ENCODE peak calls at places on chromosomes 11 and 22, in eight cellular contexts. One of them, this sample, is unnamed. For H3K4me1, the result is how much of the 10 kb centered on the place peaks cover.

GRCh38 chr22:42977574-42977973 is 37.4 kb downstream of the PACSIN2 start:
- DNase-seq in IMR-90: no peak
- DNase-seq in MM.1S: no peak
- DNase-seq in astrocyte: no peak
- DNase-seq in lung: no peak
- DNase-seq in H1: no peak
- DNase-seq in ovary: no peak
- DNase-seq in hepatocyte: no peak
- DNase-seq in this sample: no peak

GRCh38 chr22:22933100-22933806 is 45.6 kb downstream of the IGLL5 start:
- DNase-seq in IMR-90: no peak
- DNase-seq in MM.1S: no peak
- DNase-seq in astrocyte: no peak
- DNase-seq in lung: no peak
- DNase-seq in H1: no peak
- DNase-seq in ovary: no peak
- DNase-seq in hepatocyte: no peak
- DNase-seq in this sample: no peak

GRCh38 chr11:9313648-9314290 is 624 bp downstream of the TMEM41B start:
- DNase-seq in IMR-90: peak
- DNase-seq in MM.1S: peak
- DNase-seq in astrocyte: peak
- DNase-seq in lung: no peak
- DNase-seq in H1: no peak
- DNase-seq in ovary: no peak
- DNase-seq in hepatocyte: peak
- DNase-seq in this sample: no peak

GRCh38 chr11:1503708-1504104 is 17.1 kb upstream of the MOB2 start:
- DNase-seq in IMR-90: no peak
- DNase-seq in MM.1S: no peak
- DNase-seq in astrocyte: no peak
- DNase-seq in lung: no peak
- DNase-seq in H1: no peak
- DNase-seq in ovary: peak
- DNase-seq in hepatocyte: no peak
- DNase-seq in this sample: peak

GRCh38 chr11:124759268-124760204 is 2.6 kb downstream of the ESAM start:
- DNase-seq in IMR-90: no peak
- DNase-seq in MM.1S: no peak
- DNase-seq in astrocyte: no peak
- DNase-seq in lung: no peak
- DNase-seq in H1: no peak
- DNase-seq in ovary: no peak
- DNase-seq in hepatocyte: no peak
- DNase-seq in this sample: peak

GRCh38 chr22:24390576-24390975 is 36.8 kb upstream of the ADORA2A start:
- DNase-seq in IMR-90: no peak
- DNase-seq in MM.1S: no peak
- DNase-seq in astrocyte: no peak
- DNase-seq in lung: no peak
- DNase-seq in H1: no peak
- DNase-seq in ovary: no peak
- DNase-seq in hepatocyte: no peak
- DNase-seq in this sample: no peak

GRCh38 chr22:35480143-35480542 is 60.5 kb upstream of the RASD2 start:
- DNase-seq in IMR-90: peak
- DNase-seq in MM.1S: no peak
- DNase-seq in astrocyte: peak
- DNase-seq in lung: no peak
- DNase-seq in H1: no peak
- DNase-seq in ovary: peak
- DNase-seq in hepatocyte: no peak
- DNase-seq in this sample: no peak

GRCh38 chr11:5891216-5891800 is 1.7 kb upstream of the OR52E5 start:
- DNase-seq in IMR-90: peak
- DNase-seq in MM.1S: peak
- DNase-seq in astrocyte: peak
- DNase-seq in lung: no peak
- DNase-seq in H1: no peak
- DNase-seq in ovary: no peak
- DNase-seq in hepatocyte: no peak
- DNase-seq in this sample: no peak

GRCh38 chr11:57307666-57308270 is 17.0 kb downstream of the TNKS1BP1 start:
- DNase-seq in IMR-90: no peak
- DNase-seq in MM.1S: no peak
- DNase-seq in astrocyte: no peak
- DNase-seq in lung: no peak
- DNase-seq in H1: no peak
- DNase-seq in ovary: no peak
- DNase-seq in hepatocyte: no peak
- DNase-seq in this sample: no peak

GRCh38 chr11:31233425-31233824 is 136.1 kb downstream of the DCDC1 start:
- DNase-seq in IMR-90: no peak
- DNase-seq in MM.1S: no peak
- DNase-seq in astrocyte: no peak
- DNase-seq in lung: no peak
- DNase-seq in H1: no peak
- DNase-seq in ovary: no peak
- DNase-seq in hepatocyte: peak
- DNase-seq in this sample: no peak

GRCh38 chr11:44957051-44957515 is 6.4 kb upstream of the TP53I11 start:
- DNase-seq in IMR-90: no peak
- DNase-seq in MM.1S: no peak
- DNase-seq in astrocyte: no peak
- DNase-seq in lung: no peak
- DNase-seq in H1: no peak
- DNase-seq in ovary: no peak
- DNase-seq in hepatocyte: peak
- DNase-seq in this sample: no peak

GRCh38 chr11:44952500-44953260 is 2.0 kb upstream of the TP53I11 start:
- DNase-seq in IMR-90: no peak
- DNase-seq in MM.1S: no peak
- DNase-seq in astrocyte: no peak
- DNase-seq in lung: no peak
- DNase-seq in H1: no peak
- DNase-seq in ovary: no peak
- DNase-seq in hepatocyte: no peak
- DNase-seq in this sample: no peak

GRCh38 chr11:44952082-44952481 is 1.4 kb upstream of the TP53I11 start:
- DNase-seq in IMR-90: no peak
- DNase-seq in MM.1S: no peak
- DNase-seq in astrocyte: no peak
- DNase-seq in lung: no peak
- DNase-seq in H1: no peak
- DNase-seq in ovary: no peak
- DNase-seq in hepatocyte: no peak
- DNase-seq in this sample: no peak

GRCh38 chr11:44955019-44955738 is 4.5 kb upstream of the TP53I11 start:
- DNase-seq in IMR-90: peak
- DNase-seq in MM.1S: no peak
- DNase-seq in astrocyte: peak
- DNase-seq in lung: peak
- DNase-seq in H1: no peak
- DNase-seq in ovary: no peak
- DNase-seq in hepatocyte: peak
- DNase-seq in this sample: peak

GRCh38 chr11:44954051-44954906 is 3.6 kb upstream of the TP53I11 start:
- DNase-seq in IMR-90: no peak
- DNase-seq in MM.1S: no peak
- DNase-seq in astrocyte: no peak
- DNase-seq in lung: no peak
- DNase-seq in H1: no peak
- DNase-seq in ovary: no peak
- DNase-seq in hepatocyte: no peak
- DNase-seq in this sample: no peak
- TF ChIP-seq CTCF in IMR-90: no peak
- TF ChIP-seq CTCF in MM.1S: no peak
- TF ChIP-seq CTCF in astrocyte: no peak
- TF ChIP-seq CTCF in lung: no peak
- TF ChIP-seq CTCF in H1: no peak
- TF ChIP-seq CTCF in ovary: no peak
- TF ChIP-seq CTCF in hepatocyte: no peak
- TF ChIP-seq CTCF in this sample: no peak

GRCh38 chr11:75561426-75562047 is 516 bp upstream of the SERPINH1 start:
- DNase-seq in IMR-90: no peak
- DNase-seq in MM.1S: no peak
- DNase-seq in astrocyte: no peak
- DNase-seq in lung: no peak
- DNase-seq in H1: no peak
- DNase-seq in ovary: no peak
- DNase-seq in hepatocyte: no peak
- DNase-seq in this sample: no peak

GRCh38 chr11:75562048-75562835 is at the start of gene SERPINH1:
- DNase-seq in IMR-90: peak
- DNase-seq in MM.1S: no peak
- DNase-seq in astrocyte: peak
- DNase-seq in lung: peak
- DNase-seq in H1: no peak
- DNase-seq in ovary: peak
- DNase-seq in hepatocyte: peak
- DNase-seq in this sample: peak

GRCh38 chr11:75563501-75563977 is 1.5 kb downstream of the SERPINH1 start:
- DNase-seq in IMR-90: no peak
- DNase-seq in MM.1S: no peak
- DNase-seq in astrocyte: no peak
- DNase-seq in lung: no peak
- DNase-seq in H1: no peak
- DNase-seq in ovary: no peak
- DNase-seq in hepatocyte: no peak
- DNase-seq in this sample: no peak

GRCh38 chr11:75563978-75564552 is 2.0 kb downstream of the SERPINH1 start:
- DNase-seq in IMR-90: peak
- DNase-seq in MM.1S: no peak
- DNase-seq in astrocyte: peak
- DNase-seq in lung: no peak
- DNase-seq in H1: no peak
- DNase-seq in ovary: peak
- DNase-seq in hepatocyte: peak
- DNase-seq in this sample: peak

DNA sequence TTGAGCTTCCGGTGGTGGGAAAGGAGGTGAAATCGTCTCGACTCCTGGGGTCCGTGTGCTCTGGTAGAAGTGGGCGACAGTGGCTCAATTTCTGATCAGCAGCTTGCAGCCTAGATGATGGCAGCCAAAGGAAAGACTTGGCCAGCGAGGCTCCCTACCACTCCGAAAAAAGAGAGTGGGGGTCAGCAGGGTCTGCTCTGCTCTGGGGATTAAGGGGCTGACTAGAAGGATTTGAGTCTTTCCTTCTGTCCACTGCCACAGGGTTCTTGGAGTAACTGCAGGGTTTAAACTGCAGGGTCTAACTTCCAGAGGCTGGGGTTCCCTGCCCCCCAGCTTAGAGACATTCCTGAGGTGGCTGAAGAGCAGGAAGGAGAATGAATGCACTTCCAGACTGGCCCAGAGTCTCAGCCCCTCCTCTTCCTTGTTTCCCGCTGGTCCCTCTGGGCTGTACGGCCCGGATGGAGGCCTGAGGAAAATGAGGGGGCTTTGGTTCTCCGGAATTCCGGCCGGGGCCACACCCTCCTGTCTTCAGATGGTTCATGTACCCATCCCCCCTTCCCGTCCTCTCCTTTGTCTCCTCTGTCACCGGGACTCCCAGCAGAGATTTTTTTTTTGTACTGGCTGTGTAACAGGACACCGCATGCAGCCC is 907 bp downstream of the SERPINH1 start:
- DNase-seq in IMR-90: peak
- DNase-seq in MM.1S: no peak
- DNase-seq in astrocyte: peak
- DNase-seq in lung: no peak
- DNase-seq in H1: no peak
- DNase-seq in ovary: peak
- DNase-seq in hepatocyte: peak
- DNase-seq in this sample: peak
- H3K4me1 ChIP-seq in IMR-90: under half
- H3K4me1 ChIP-seq in MM.1S: under half
- H3K4me1 ChIP-seq in astrocyte: half or more
- H3K4me1 ChIP-seq in lung: under half
- H3K4me1 ChIP-seq in H1: under half
- H3K4me1 ChIP-seq in ovary: under half
- H3K4me1 ChIP-seq in hepatocyte: under half
- H3K4me1 ChIP-seq in this sample: half or more

GRCh38 chr11:66068923-66069714 is 953 bp upstream of the PACS1 start:
- DNase-seq in IMR-90: peak
- DNase-seq in MM.1S: peak
- DNase-seq in astrocyte: peak
- DNase-seq in lung: no peak
- DNase-seq in H1: no peak
- DNase-seq in ovary: peak
- DNase-seq in hepatocyte: peak
- DNase-seq in this sample: peak
- TF ChIP-seq CTCF in IMR-90: peak
- TF ChIP-seq CTCF in MM.1S: peak
- TF ChIP-seq CTCF in astrocyte: peak
- TF ChIP-seq CTCF in lung: no peak
- TF ChIP-seq CTCF in H1: peak
- TF ChIP-seq CTCF in ovary: no peak
- TF ChIP-seq CTCF in hepatocyte: no peak
- TF ChIP-seq CTCF in this sample: no peak

GRCh38 chr22:49660794-49661781 is 166.6 kb downstream of the BRD1 start:
- DNase-seq in IMR-90: no peak
- DNase-seq in MM.1S: no peak
- DNase-seq in astrocyte: no peak
- DNase-seq in lung: no peak
- DNase-seq in H1: no peak
- DNase-seq in ovary: peak
- DNase-seq in hepatocyte: no peak
- DNase-seq in this sample: no peak
- H3K4me1 ChIP-seq in IMR-90: under half
- H3K4me1 ChIP-seq in MM.1S: under half
- H3K4me1 ChIP-seq in astrocyte: under half
- H3K4me1 ChIP-seq in lung: under half
- H3K4me1 ChIP-seq in H1: under half
- H3K4me1 ChIP-seq in ovary: under half
- H3K4me1 ChIP-seq in hepatocyte: under half
- H3K4me1 ChIP-seq in this sample: under half

GRCh38 chr11:61782841-61783240 is 9.6 kb downstream of the TMEM258 start:
- DNase-seq in IMR-90: no peak
- DNase-seq in MM.1S: no peak
- DNase-seq in astrocyte: no peak
- DNase-seq in lung: no peak
- DNase-seq in H1: no peak
- DNase-seq in ovary: no peak
- DNase-seq in hepatocyte: no peak
- DNase-seq in this sample: no peak

GRCh38 chr11:61785837-61786402 is 6.5 kb downstream of the TMEM258 start:
- DNase-seq in IMR-90: no peak
- DNase-seq in MM.1S: no peak
- DNase-seq in astrocyte: no peak
- DNase-seq in lung: no peak
- DNase-seq in H1: no peak
- DNase-seq in ovary: no peak
- DNase-seq in hepatocyte: no peak
- DNase-seq in this sample: no peak

GRCh38 chr11:61783717-61784505 is 8.5 kb downstream of the TMEM258 start:
- DNase-seq in IMR-90: peak
- DNase-seq in MM.1S: no peak
- DNase-seq in astrocyte: peak
- DNase-seq in lung: no peak
- DNase-seq in H1: no peak
- DNase-seq in ovary: no peak
- DNase-seq in hepatocyte: no peak
- DNase-seq in this sample: peak

GRCh38 chr11:61781585-61781984 is 10.8 kb downstream of the TMEM258 start:
- DNase-seq in IMR-90: no peak
- DNase-seq in MM.1S: no peak
- DNase-seq in astrocyte: no peak
- DNase-seq in lung: no peak
- DNase-seq in H1: no peak
- DNase-seq in ovary: no peak
- DNase-seq in hepatocyte: no peak
- DNase-seq in this sample: no peak

GRCh38 chr11:61784506-61784805 is 7.9 kb downstream of the TMEM258 start:
- DNase-seq in IMR-90: no peak
- DNase-seq in MM.1S: no peak
- DNase-seq in astrocyte: no peak
- DNase-seq in lung: no peak
- DNase-seq in H1: no peak
- DNase-seq in ovary: no peak
- DNase-seq in hepatocyte: no peak
- DNase-seq in this sample: no peak
- TF ChIP-seq CTCF in IMR-90: no peak
- TF ChIP-seq CTCF in MM.1S: no peak
- TF ChIP-seq CTCF in astrocyte: no peak
- TF ChIP-seq CTCF in lung: no peak
- TF ChIP-seq CTCF in H1: no peak
- TF ChIP-seq CTCF in ovary: no peak
- TF ChIP-seq CTCF in hepatocyte: no peak
- TF ChIP-seq CTCF in this sample: no peak